ENCODE peak calls at places on chromosomes 11 and 22, in five cellular contexts. L is endothelial cell, T is pancreas, W is progenitor cell of endocrine pancreas, F is OCI-LY7. V is an unnamed sample.

GRCh38 chr11:134684576-134684975 is 272.5 kb upstream of the B3GAT1 start:
- DNase-seq in W (no peak), T (no peak), F (no peak), L (no peak), V (no peak)

GRCh38 chr22:24894220-24894975 is 52.1 kb downstream of the LHFPL7 start:
- DNase-seq in T (peak), F (no peak), L (no peak), W (peak), V (peak)

GRCh38 chr11:40722179-40722795 is 737.2 kb downstream of the LRRC4C start:
- DNase-seq in W (peak), L (peak), T (peak), F (no peak), V (peak)

GRCh38 chr11:6204708-6205107 is 649 bp upstream of the C11orf42 start:
- DNase-seq in T (no peak), L (no peak), F (no peak), W (no peak), V (peak)

GRCh38 chr22:20957691-20958440 is 9.2 kb upstream of the AIFM3 start:
- DNase-seq in L (no peak), W (no peak), T (peak), F (no peak), V (peak)

GRCh38 chr11:10540915-10541591 is at the start of gene RNF141:
- DNase-seq in T (peak), F (peak), W (peak), L (peak), V (peak)

GRCh38 chr11:77473001-77473800 is 693 bp downstream of the PAK1 start:
- DNase-seq in L (peak), T (peak), W (peak), F (no peak), V (peak)

GRCh38 chr22:19358703-19359553 is 67.4 kb upstream of the CLTCL1 start:
- DNase-seq in W (no peak), L (no peak), T (no peak), F (no peak), V (no peak)

GRCh38 chr11:22666320-22666699 is at the start of gene GAS2:
- DNase-seq in L (no peak), F (no peak), W (no peak), T (no peak), V (no peak)

GRCh38 chr11:18172686-18173085 is at the start of gene MRGPRX4:
- DNase-seq in F (no peak), L (no peak), T (no peak), W (no peak), V (no peak)

GRCh38 chr11:18168372-18168771 is 4.3 kb upstream of the MRGPRX4 start:
- DNase-seq in F (no peak), T (no peak), W (no peak), L (no peak), V (no peak)

GRCh38 chr11:18173225-18173866 is 709 bp downstream of the MRGPRX4 start:
- DNase-seq in L (no peak), F (no peak), T (no peak), W (no peak), V (no peak)

GRCh38 chr11:18171377-18172000 is 1.1 kb upstream of the MRGPRX4 start:
- DNase-seq in F (peak), W (no peak), T (no peak), L (peak), V (peak)
- TF ChIP-seq CTCF in F (peak), W (peak), T (no peak), L (peak), V (peak)

GRCh38 chr11:114942207-114942606 is 263.9 kb downstream of the NXPE2 start:
- DNase-seq in W (no peak), F (no peak), L (no peak), T (no peak), V (no peak)
- TF ChIP-seq CTCF in W (peak), F (no peak), L (no peak), T (no peak), V (no peak)

GRCh38 chr11:66592457-66593302 is at the start of the genes CCDC87 and CCS:
- DNase-seq in F (peak), L (peak), T (peak), W (peak), V (peak)
- TF ChIP-seq CTCF in F (peak), L (peak), T (peak), W (peak), V (peak)

GRCh38 chr11:60711316-60711715 is 11.9 kb downstream of the MS4A8 start:
- DNase-seq in W (no peak), T (peak), L (no peak), F (no peak), V (no peak)

GRCh38 chr11:60706931-60707330 is 7.5 kb downstream of the MS4A8 start:
- DNase-seq in W (no peak), T (no peak), F (no peak), L (no peak), V (no peak)

GRCh38 chr11:60705895-60706294 is 6.5 kb downstream of the MS4A8 start:
- DNase-seq in W (no peak), T (no peak), L (no peak), F (no peak), V (no peak)

DNA sequence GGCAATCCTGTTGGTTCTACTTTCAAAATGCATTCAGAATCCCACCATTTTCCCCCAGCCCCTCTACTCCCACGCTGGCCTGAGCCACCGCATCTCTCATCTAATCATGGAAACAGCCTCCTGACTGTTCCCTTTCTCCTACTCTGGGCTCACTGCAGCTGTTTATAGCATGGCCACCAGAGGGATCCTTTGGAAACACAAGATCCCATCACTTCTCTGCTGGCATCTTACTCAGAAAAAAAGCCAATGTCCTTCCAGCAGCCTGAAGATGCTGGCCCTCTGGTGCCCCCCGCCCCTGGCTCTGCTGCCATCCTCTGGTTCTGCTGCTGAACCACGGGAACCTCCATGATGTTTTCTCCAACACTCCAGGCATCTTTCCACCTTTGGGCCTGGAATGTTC is 11.1 kb downstream of the MS4A8 start:
- DNase-seq in L (peak), T (no peak), W (no peak), F (no peak), V (peak)
- TF ChIP-seq CTCF in L (peak), T (no peak), W (no peak), F (no peak), V (no peak)